ENCODE peak calls at places on chromosomes 11 and 22, in nine cellular contexts. C is NCI-H1092 treated with DMSO at 0.1 percent for 48 hours; J is EL; R is chondrocyte; W is kidney epithelial cell; E is stimulated activated CD8-positive, alpha-beta memory T cell treated with anti-CD3 and anti-CD28 coated beads, Interleukin-4, amount 100 ng/mL, for 24 hours; Q is GM23248; M is coronary artery; Y is adrenal gland. H is an unnamed sample.

GRCh38 chr22:32858121-32858703 is 56.7 kb downstream of the TIMP3 start:
- DNase-seq in J (no peak), R (no peak), C (no peak), E (no peak), Y (no peak), W (no peak), M (no peak), Q (peak; percentile 13), H (no peak)

GRCh38 chr22:17237031-17237668 is 17.9 kb upstream of the ADA2 start:
- DNase-seq in C (no peak), J (no peak), M (no peak), R (no peak), E (no peak), W (no peak), Y (no peak), Q (no peak), H (no peak)

GRCh38 chr11:65425971-65426838 is 3.6 kb downstream of the NEAT1 start:
- DNase-seq in J (peak; percentile 87), W (no peak), M (peak; percentile 29), C (no peak), Q (peak; percentile 88), Y (peak; percentile 28), R (no peak), E (no peak), H (no peak)

GRCh38 chr11:132087148-132087547 is 716.7 kb downstream of the NTM start:
- DNase-seq in Y (no peak), C (no peak), M (no peak), W (no peak), R (no peak), J (no peak), Q (no peak), E (no peak), H (no peak)

GRCh38 chr11:43868852-43869567 is 11.6 kb upstream of the ALKBH3 start:
- DNase-seq in Y (peak; percentile 42), Q (peak; percentile 92), M (no peak), R (no peak), E (no peak), C (no peak), J (peak; percentile 78), W (peak; percentile 70), H (peak; percentile 39)

GRCh38 chr22:40053460-40053859 is 58.7 kb downstream of the FAM83F start:
- DNase-seq in Y (no peak), Q (no peak), C (no peak), R (no peak), J (no peak), E (no peak), M (no peak), W (no peak), H (no peak)

GRCh38 chr11:63670738-63671321 is 346 bp downstream of the ATL3 start:
- DNase-seq in Q (peak; percentile 76), J (peak; percentile 66), M (no peak), C (peak; percentile 66), R (no peak), W (no peak), Y (peak; percentile 48), E (peak; percentile 11), H (peak; percentile 16)

GRCh38 chr22:29780781-29781676 is 13.9 kb downstream of the UQCR10 start:
- DNase-seq in E (no peak), M (no peak), Q (peak; percentile 93), W (peak; percentile 79), J (peak; percentile 95), C (no peak), R (no peak), Y (no peak), H (no peak)

GRCh38 chr11:128716661-128717210 is 22.9 kb downstream of the FLI1 start:
- DNase-seq in Y (no peak), W (no peak), J (peak; percentile 59), M (no peak), Q (peak; percentile 57), E (no peak), C (no peak), R (no peak), H (no peak)

GRCh38 chr11:129731316-129731715 is 84.3 kb upstream of the TMEM45B start:
- DNase-seq in M (no peak), J (no peak), R (no peak), C (no peak), Y (peak; percentile 67), Q (no peak), E (no peak), W (no peak), H (no peak)

GRCh38 chr11:88402192-88402715 is 64.7 kb upstream of the CTSC start:
- DNase-seq in E (no peak), R (no peak), C (no peak), Y (no peak), M (no peak), Q (peak; percentile 84), J (peak; percentile 88), W (peak; percentile 86), H (no peak)

H was measured in stimulated activated effector memory CD8-positive, alpha-beta T cell treated with anti-CD3 and anti-CD28 coated beads, Interleukin-12 subunit alpha, Interleukin-12 subunit beta, amount 100 ng/mL, for 72 hours.